ENCODE peak calls at places on chromosomes 1 and 21, in seven cellular contexts. One of them, this sample, is unnamed.

GRCh38 chr1:55813619-55814018 is 598.5 kb upstream of the USP24 start:
- DNase-seq in heart left ventricle: peak
- DNase-seq in HCT116: no peak
- DNase-seq in foreskin fibroblast: peak
- DNase-seq in psoas muscle: peak
- DNase-seq in retinal pigment epithelial cell: no peak
- DNase-seq in fibroblast of mammary gland: peak
- DNase-seq in this sample: peak

GRCh38 chr1:176177764-176178163 is 29.3 kb downstream of the COP1 start:
- DNase-seq in HCT116: no peak
- DNase-seq in psoas muscle: no peak
- DNase-seq in heart left ventricle: no peak
- DNase-seq in retinal pigment epithelial cell: no peak
- DNase-seq in foreskin fibroblast: no peak
- DNase-seq in fibroblast of mammary gland: no peak
- DNase-seq in this sample: no peak

GRCh38 chr21:31554511-31555022 is 104.9 kb upstream of the SOD1 start:
- DNase-seq in heart left ventricle: no peak
- DNase-seq in retinal pigment epithelial cell: no peak
- DNase-seq in HCT116: peak
- DNase-seq in foreskin fibroblast: no peak
- DNase-seq in psoas muscle: no peak
- DNase-seq in fibroblast of mammary gland: peak
- DNase-seq in this sample: peak

GRCh38 chr1:32791881-32792280 is 25.3 kb downstream of the YARS1 start:
- DNase-seq in foreskin fibroblast: peak
- DNase-seq in retinal pigment epithelial cell: no peak
- DNase-seq in heart left ventricle: no peak
- DNase-seq in HCT116: no peak
- DNase-seq in psoas muscle: no peak
- DNase-seq in fibroblast of mammary gland: peak
- DNase-seq in this sample: peak

GRCh38 chr1:202084791-202085681 is 37.7 kb upstream of the GPR37L1 start:
- DNase-seq in HCT116: peak
- DNase-seq in foreskin fibroblast: no peak
- DNase-seq in retinal pigment epithelial cell: peak
- DNase-seq in heart left ventricle: no peak
- DNase-seq in psoas muscle: no peak
- DNase-seq in fibroblast of mammary gland: no peak
- DNase-seq in this sample: no peak

GRCh38 chr1:96756789-96757188 is 35.2 kb downstream of the PTBP2 start:
- DNase-seq in psoas muscle: no peak
- DNase-seq in heart left ventricle: no peak
- DNase-seq in fibroblast of mammary gland: peak
- DNase-seq in HCT116: no peak
- DNase-seq in foreskin fibroblast: no peak
- DNase-seq in retinal pigment epithelial cell: no peak
- DNase-seq in this sample: peak

GRCh38 chr1:55974714-55975441 is 604.5 kb downstream of the PLPP3 start:
- DNase-seq in foreskin fibroblast: peak
- DNase-seq in HCT116: no peak
- DNase-seq in heart left ventricle: no peak
- DNase-seq in fibroblast of mammary gland: peak
- DNase-seq in psoas muscle: no peak
- DNase-seq in retinal pigment epithelial cell: no peak
- DNase-seq in this sample: peak

GRCh38 chr21:32329331-32329730 is 30.7 kb downstream of the MRAP start:
- DNase-seq in foreskin fibroblast: peak
- DNase-seq in heart left ventricle: no peak
- DNase-seq in fibroblast of mammary gland: peak
- DNase-seq in psoas muscle: peak
- DNase-seq in retinal pigment epithelial cell: no peak
- DNase-seq in HCT116: no peak
- DNase-seq in this sample: peak

DNA sequence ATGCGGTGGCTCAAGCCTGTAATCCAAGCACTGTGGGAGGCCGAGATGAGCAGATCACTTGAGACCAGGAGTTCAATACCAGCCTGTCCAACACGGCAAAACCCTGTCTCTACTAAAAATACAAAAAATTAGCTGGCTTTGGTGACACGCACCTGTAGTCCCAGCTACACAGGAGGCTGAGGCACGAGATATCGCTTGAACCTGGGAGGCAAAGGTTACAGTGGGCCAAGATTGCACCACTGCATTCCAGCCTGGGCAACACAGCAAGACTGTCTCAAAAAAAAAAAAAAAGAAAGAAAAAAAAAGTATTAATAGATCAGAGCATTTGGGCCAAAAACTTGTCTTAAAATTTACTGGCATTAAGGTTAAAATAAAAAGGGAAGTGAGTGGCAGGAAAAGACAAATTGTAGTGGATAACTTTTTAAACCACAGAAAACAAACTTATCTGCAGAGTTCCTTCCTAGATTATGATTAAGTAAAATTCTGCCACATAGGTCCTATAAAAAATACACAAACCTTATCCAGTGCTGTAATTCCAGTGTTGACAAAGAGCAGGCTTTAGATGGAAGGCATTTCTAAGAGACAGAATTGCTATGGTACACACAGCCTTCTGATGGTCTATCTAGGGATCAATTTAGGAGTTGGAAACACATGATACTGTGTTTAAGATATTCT is 53.3 kb downstream of the EIF4G3 start:
- DNase-seq in fibroblast of mammary gland: no peak
- DNase-seq in HCT116: no peak
- DNase-seq in psoas muscle: no peak
- DNase-seq in retinal pigment epithelial cell: no peak
- DNase-seq in foreskin fibroblast: no peak
- DNase-seq in heart left ventricle: no peak
- DNase-seq in this sample: peak
- H3K4me3 ChIP-seq in fibroblast of mammary gland: no peak
- H3K4me3 ChIP-seq in HCT116: no peak
- H3K4me3 ChIP-seq in psoas muscle: no peak
- H3K4me3 ChIP-seq in retinal pigment epithelial cell: no peak
- H3K4me3 ChIP-seq in foreskin fibroblast: no peak
- H3K4me3 ChIP-seq in heart left ventricle: no peak
- H3K4me3 ChIP-seq in this sample: no peak

DNA sequence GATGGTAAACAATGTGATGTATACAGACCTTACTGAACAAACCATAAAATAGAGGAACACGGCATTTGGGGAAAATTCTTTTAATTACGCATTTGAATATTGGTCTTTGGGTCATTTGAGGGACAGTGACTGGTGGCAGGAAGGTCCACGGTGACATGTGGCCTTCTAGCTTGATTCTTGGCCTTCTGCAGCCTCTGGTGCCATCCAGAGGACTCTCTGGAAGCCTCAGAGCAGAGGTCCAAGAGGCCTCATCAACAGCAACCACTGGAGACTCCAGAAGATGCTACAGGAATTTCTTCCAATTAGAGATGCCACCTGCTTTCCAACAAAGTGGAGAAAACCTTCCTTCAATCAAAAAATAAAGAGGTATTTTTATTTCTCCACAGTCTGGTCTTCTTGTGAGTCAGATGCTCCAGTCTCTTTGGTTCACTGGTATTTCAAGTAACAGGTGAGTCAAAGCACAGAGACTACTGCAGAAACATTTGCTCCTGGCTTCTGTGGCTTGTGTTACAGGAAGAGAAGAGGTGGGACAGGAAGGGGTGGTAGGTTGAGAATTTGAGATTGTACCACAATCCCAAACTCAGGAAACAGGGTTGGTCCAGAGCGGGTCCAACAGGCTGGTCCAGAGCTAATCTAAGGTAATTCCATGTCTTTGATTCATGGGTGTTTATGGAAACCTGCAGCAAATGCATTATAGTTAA is 2.7 kb upstream of the F5 start:
- DNase-seq in psoas muscle: no peak
- DNase-seq in heart left ventricle: no peak
- DNase-seq in retinal pigment epithelial cell: no peak
- DNase-seq in foreskin fibroblast: no peak
- DNase-seq in fibroblast of mammary gland: no peak
- DNase-seq in HCT116: no peak
- DNase-seq in this sample: no peak
- TF ChIP-seq CTCF in psoas muscle: no peak
- TF ChIP-seq CTCF in heart left ventricle: no peak
- TF ChIP-seq CTCF in retinal pigment epithelial cell: no peak
- TF ChIP-seq CTCF in foreskin fibroblast: no peak
- TF ChIP-seq CTCF in fibroblast of mammary gland: no peak
- TF ChIP-seq CTCF in HCT116: no peak
- TF ChIP-seq CTCF in this sample: no peak

DNA sequence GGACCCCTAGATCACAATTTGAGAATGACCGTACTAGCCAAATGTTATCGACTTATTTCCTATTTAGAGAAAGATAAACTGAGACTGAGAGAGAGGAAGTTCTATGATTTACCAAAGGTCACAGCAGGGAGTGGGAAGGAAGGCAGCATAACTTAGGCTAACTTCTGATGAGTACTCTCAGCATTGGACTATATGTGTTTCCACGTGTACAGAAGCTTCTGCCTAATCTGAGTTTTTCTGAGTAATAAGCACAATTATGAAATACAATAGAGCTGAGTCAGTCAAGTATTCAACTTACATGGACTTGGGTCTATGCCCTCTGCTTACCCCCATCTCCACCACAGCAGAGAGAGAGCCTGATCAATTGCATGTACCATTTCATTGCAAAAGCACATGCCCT is 88.1 kb upstream of the HIVEP3 start:
- DNase-seq in HCT116: no peak
- DNase-seq in psoas muscle: no peak
- DNase-seq in fibroblast of mammary gland: peak
- DNase-seq in retinal pigment epithelial cell: no peak
- DNase-seq in foreskin fibroblast: peak
- DNase-seq in heart left ventricle: no peak
- DNase-seq in this sample: peak
- H3K4me3 ChIP-seq in HCT116: no peak
- H3K4me3 ChIP-seq in psoas muscle: no peak
- H3K4me3 ChIP-seq in fibroblast of mammary gland: no peak
- H3K4me3 ChIP-seq in retinal pigment epithelial cell: no peak
- H3K4me3 ChIP-seq in foreskin fibroblast: no peak
- H3K4me3 ChIP-seq in heart left ventricle: no peak
- H3K4me3 ChIP-seq in this sample: no peak

GRCh38 chr21:24023402-24023801 is 1583.9 kb downstream of the MRPL39 start:
- DNase-seq in heart left ventricle: no peak
- DNase-seq in retinal pigment epithelial cell: peak
- DNase-seq in fibroblast of mammary gland: no peak
- DNase-seq in psoas muscle: no peak
- DNase-seq in HCT116: no peak
- DNase-seq in foreskin fibroblast: no peak
- DNase-seq in this sample: no peak

GRCh38 chr21:24023936-24024335 is 1583.3 kb downstream of the MRPL39 start:
- DNase-seq in foreskin fibroblast: no peak
- DNase-seq in HCT116: no peak
- DNase-seq in retinal pigment epithelial cell: peak
- DNase-seq in fibroblast of mammary gland: no peak
- DNase-seq in psoas muscle: no peak
- DNase-seq in heart left ventricle: no peak
- DNase-seq in this sample: no peak

GRCh38 chr21:24025101-24025500 is 1582.2 kb downstream of the MRPL39 start:
- DNase-seq in fibroblast of mammary gland: no peak
- DNase-seq in foreskin fibroblast: no peak
- DNase-seq in HCT116: no peak
- DNase-seq in retinal pigment epithelial cell: no peak
- DNase-seq in heart left ventricle: no peak
- DNase-seq in psoas muscle: no peak
- DNase-seq in this sample: peak
- TF ChIP-seq CTCF in fibroblast of mammary gland: no peak
- TF ChIP-seq CTCF in foreskin fibroblast: no peak
- TF ChIP-seq CTCF in HCT116: no peak
- TF ChIP-seq CTCF in retinal pigment epithelial cell: no peak
- TF ChIP-seq CTCF in heart left ventricle: no peak
- TF ChIP-seq CTCF in psoas muscle: no peak
- TF ChIP-seq CTCF in this sample: no peak

GRCh38 chr21:44425307-44425894 is 29.9 kb upstream of the LRRC3 start:
- DNase-seq in fibroblast of mammary gland: no peak
- DNase-seq in heart left ventricle: no peak
- DNase-seq in retinal pigment epithelial cell: no peak
- DNase-seq in HCT116: peak
- DNase-seq in psoas muscle: no peak
- DNase-seq in foreskin fibroblast: no peak
- DNase-seq in this sample: no peak

GRCh38 chr21:44427241-44428120 is 27.8 kb upstream of the LRRC3 start:
- DNase-seq in heart left ventricle: no peak
- DNase-seq in psoas muscle: no peak
- DNase-seq in fibroblast of mammary gland: no peak
- DNase-seq in foreskin fibroblast: no peak
- DNase-seq in retinal pigment epithelial cell: no peak
- DNase-seq in HCT116: no peak
- DNase-seq in this sample: no peak

GRCh38 chr21:44424608-44425306 is 30.6 kb upstream of the LRRC3 start:
- DNase-seq in HCT116: no peak
- DNase-seq in fibroblast of mammary gland: no peak
- DNase-seq in heart left ventricle: no peak
- DNase-seq in foreskin fibroblast: no peak
- DNase-seq in psoas muscle: no peak
- DNase-seq in retinal pigment epithelial cell: no peak
- DNase-seq in this sample: no peak

GRCh38 chr21:44426663-44427191 is 28.6 kb upstream of the LRRC3 start:
- DNase-seq in retinal pigment epithelial cell: no peak
- DNase-seq in fibroblast of mammary gland: no peak
- DNase-seq in foreskin fibroblast: no peak
- DNase-seq in psoas muscle: no peak
- DNase-seq in heart left ventricle: no peak
- DNase-seq in HCT116: no peak
- DNase-seq in this sample: no peak

DNA sequence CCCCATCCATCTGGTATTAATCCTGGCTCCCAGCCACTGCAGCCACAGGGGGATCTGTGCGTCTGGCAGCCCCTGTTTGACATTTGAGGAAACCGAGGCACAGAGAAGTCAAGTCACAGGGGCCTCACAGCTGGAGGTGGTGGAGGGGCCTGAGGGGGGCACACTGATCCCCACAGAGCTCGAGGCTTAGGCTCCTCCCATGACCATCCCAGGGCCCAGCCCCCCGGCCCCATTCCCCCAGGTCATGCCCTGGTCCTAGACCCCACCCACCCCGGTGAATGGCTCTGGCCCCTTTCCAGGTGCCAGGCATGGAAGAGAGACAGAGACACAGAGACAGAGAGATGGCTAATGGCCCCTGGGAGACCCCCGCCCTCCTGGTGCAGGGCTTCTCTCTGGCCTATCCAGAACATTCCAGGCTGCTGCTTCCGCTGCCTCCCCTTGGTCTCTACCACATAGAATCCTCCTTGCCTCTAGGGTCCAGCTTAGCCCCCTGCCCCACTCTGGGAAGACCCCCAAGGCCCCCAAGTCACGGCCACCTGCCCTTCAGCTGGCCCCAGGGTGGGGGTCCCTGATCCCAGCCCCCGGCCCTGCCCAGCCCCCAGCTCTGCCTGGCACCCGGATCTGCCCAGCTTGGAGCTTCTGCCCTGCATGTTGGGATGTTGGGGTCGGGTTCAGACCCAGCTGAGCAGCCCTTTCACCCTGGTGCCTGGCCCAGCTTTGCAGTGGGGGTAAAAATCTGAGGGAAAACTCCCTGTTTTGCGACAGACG is 29.2 kb upstream of the LRRC3 start:
- DNase-seq in psoas muscle: no peak
- DNase-seq in fibroblast of mammary gland: no peak
- DNase-seq in retinal pigment epithelial cell: no peak
- DNase-seq in foreskin fibroblast: no peak
- DNase-seq in HCT116: no peak
- DNase-seq in heart left ventricle: no peak
- DNase-seq in this sample: no peak
- H3K4me3 ChIP-seq in psoas muscle: peak
- H3K4me3 ChIP-seq in fibroblast of mammary gland: no peak
- H3K4me3 ChIP-seq in retinal pigment epithelial cell: no peak
- H3K4me3 ChIP-seq in foreskin fibroblast: no peak
- H3K4me3 ChIP-seq in HCT116: peak
- H3K4me3 ChIP-seq in heart left ventricle: no peak
- H3K4me3 ChIP-seq in this sample: no peak

GRCh38 chr1:153919879-153920852 is 2.6 kb downstream of the GATAD2B start:
- DNase-seq in retinal pigment epithelial cell: no peak
- DNase-seq in fibroblast of mammary gland: peak
- DNase-seq in foreskin fibroblast: peak
- DNase-seq in psoas muscle: no peak
- DNase-seq in heart left ventricle: no peak
- DNase-seq in HCT116: no peak
- DNase-seq in this sample: peak
- TF ChIP-seq CTCF in retinal pigment epithelial cell: peak
- TF ChIP-seq CTCF in fibroblast of mammary gland: peak
- TF ChIP-seq CTCF in foreskin fibroblast: peak
- TF ChIP-seq CTCF in psoas muscle: peak
- TF ChIP-seq CTCF in heart left ventricle: peak
- TF ChIP-seq CTCF in HCT116: no peak
- TF ChIP-seq CTCF in this sample: peak